ENCODE peak calls at places on chromosomes 16 and 17, in four cellular contexts. M is HFF-Myc, O is brain microvascular endothelial cell, Y is fibroblast of mammary gland. X is an unnamed sample.

GRCh38 chr17:41738077-41738800 is 3.8 kb upstream of the HAP1 start:
- DNase-seq in M (peak), O (peak), Y (peak), X (peak)

GRCh38 chr17:76585048-76585648 is 512 bp downstream of the ST6GALNAC2 start:
- DNase-seq in M (no peak), O (no peak), Y (no peak), X (no peak)

GRCh38 chr16:68083861-68084503 is 1.2 kb upstream of the NFATC3 start:
- DNase-seq in M (no peak), O (no peak), Y (peak), X (no peak)

GRCh38 chr17:13749566-13750235 is 148.0 kb upstream of the HS3ST3A1 start:
- DNase-seq in M (no peak), O (no peak), Y (no peak), X (no peak)

GRCh38 chr17:45073414-45074070 is 12.4 kb downstream of the NMT1 start:
- DNase-seq in M (no peak), O (no peak), Y (peak), X (peak)

GRCh38 chr16:55571-56136 is 2.0 kb downstream of the SNRNP25 start:
- DNase-seq in M (no peak), O (no peak), Y (no peak), X (no peak)

GRCh38 chr16:85204242-85205010 is 92.2 kb upstream of the CIBAR2 start:
- DNase-seq in M (no peak), O (peak), Y (peak), X (peak)

GRCh38 chr17:76472258-76472645 is 4.8 kb downstream of the AANAT start:
- DNase-seq in M (no peak), O (no peak), Y (no peak), X (no peak)

GRCh38 chr17:65057520-65058075 is 1.1 kb upstream of the GNA13 start:
- DNase-seq in M (no peak), O (no peak), Y (no peak), X (no peak)

GRCh38 chr16:11256657-11257130 is 690 bp upstream of the SOCS1 start:
- DNase-seq in M (no peak), O (no peak), Y (peak), X (no peak)

GRCh38 chr17:17186051-17186450 is 20.1 kb downstream of the PLD6 start:
- DNase-seq in M (no peak), O (no peak), Y (no peak), X (no peak)

GRCh38 chr17:72119963-72120877 is 600 bp upstream of the SOX9 start:
- DNase-seq in M (no peak), O (peak), Y (peak), X (no peak)

GRCh38 chr16:528111-529011 is 849 bp downstream of the CAPN15 start:
- DNase-seq in M (no peak), O (no peak), Y (peak), X (no peak)

GRCh38 chr17:16135461-16135860 is 79.9 kb downstream of the NCOR1 start:
- DNase-seq in M (no peak), O (no peak), Y (no peak), X (no peak)

GRCh38 chr17:81968396-81968745 is 7.4 kb upstream of the NOTUM start:
- DNase-seq in M (no peak), O (no peak), Y (no peak), X (no peak)
- H3K4me3 ChIP-seq in M (no peak), O (no peak), Y (no peak), X (no peak)

GRCh38 chr17:60766778-60767190 is 89.1 kb downstream of the BCAS3 start:
- DNase-seq in M (no peak), O (no peak), Y (no peak), X (no peak)
- H3K4me3 ChIP-seq in M (no peak), O (no peak), Y (no peak), X (no peak)

DNA sequence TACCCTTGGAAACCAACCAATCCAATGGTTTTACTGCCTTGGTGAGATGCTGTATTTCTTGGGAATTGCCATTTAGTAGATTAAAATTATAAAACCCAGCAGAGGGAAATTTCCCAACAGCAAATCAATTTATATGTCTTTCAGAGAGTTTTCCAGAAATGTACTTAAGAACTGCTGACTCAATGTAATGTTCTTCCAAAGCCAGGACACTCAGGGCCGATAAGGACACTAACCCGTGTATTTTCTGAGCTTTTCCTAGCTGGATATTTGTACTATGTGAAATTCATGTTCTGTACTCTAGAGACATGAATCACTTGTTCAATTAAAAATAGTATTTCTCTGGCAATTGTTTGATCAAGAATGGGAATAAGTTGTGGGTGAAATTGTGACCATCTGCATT is 121.4 kb downstream of the KCNJ2 start:
- DNase-seq in M (no peak), O (no peak), Y (peak), X (peak)
- H3K4me3 ChIP-seq in M (no peak), O (no peak), Y (no peak), X (no peak)

GRCh38 chr16:27239026-27239425 is 29.5 kb downstream of the NSMCE1 start:
- DNase-seq in M (no peak), O (no peak), Y (no peak), X (no peak)

GRCh38 chr16:27237229-27238015 is 31.1 kb downstream of the NSMCE1 start:
- DNase-seq in M (no peak), O (peak), Y (no peak), X (no peak)

GRCh38 chr16:27236635-27237228 is 31.8 kb downstream of the NSMCE1 start:
- DNase-seq in M (no peak), O (no peak), Y (no peak), X (no peak)

GRCh38 chr16:27238591-27238990 is 30.0 kb downstream of the NSMCE1 start:
- DNase-seq in M (no peak), O (no peak), Y (no peak), X (no peak)

GRCh38 chr16:27238016-27238587 is 30.5 kb downstream of the NSMCE1 start:
- DNase-seq in M (no peak), O (no peak), Y (no peak), X (no peak)
- H3K4me3 ChIP-seq in M (no peak), O (no peak), Y (no peak), X (no peak)

DNA sequence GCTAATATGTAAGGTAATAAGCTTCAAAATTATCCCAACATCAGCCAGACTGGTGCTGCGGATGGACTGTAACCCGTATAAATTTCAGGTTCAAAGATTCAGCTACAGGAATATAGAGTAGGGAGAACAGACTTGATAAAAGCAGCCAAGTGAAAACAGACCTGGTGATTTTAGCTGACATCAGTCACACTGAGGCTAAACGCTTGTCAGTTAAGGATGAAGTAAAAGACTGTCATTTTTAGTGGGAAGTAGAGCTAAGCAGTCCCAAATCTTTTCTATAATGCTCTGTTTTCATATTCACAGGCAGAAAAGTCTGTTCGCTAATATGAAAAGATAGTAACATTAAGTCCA is 35.4 kb downstream of the CMTM4 start:
- DNase-seq in M (no peak), O (no peak), Y (no peak), X (no peak)
- H3K4me3 ChIP-seq in M (no peak), O (no peak), Y (no peak), X (no peak)

GRCh38 chr16:20905576-20905975 is 5.0 kb downstream of the LYRM1 start:
- DNase-seq in M (no peak), O (no peak), Y (peak), X (no peak)
- H3K4me3 ChIP-seq in M (no peak), O (no peak), Y (no peak), X (no peak)

GRCh38 chr16:31451681-31452351 is 7.5 kb upstream of the ARMC5 start:
- DNase-seq in M (no peak), O (peak), Y (peak), X (no peak)

GRCh38 chr16:31455601-31456314 is 3.5 kb upstream of the ARMC5 start:
- DNase-seq in M (no peak), O (no peak), Y (peak), X (no peak)

GRCh38 chr16:31451201-31451600 is 8.1 kb upstream of the ARMC5 start:
- DNase-seq in M (no peak), O (no peak), Y (no peak), X (no peak)

GRCh38 chr16:31452631-31453106 is 6.6 kb upstream of the ARMC5 start:
- DNase-seq in M (peak), O (peak), Y (peak), X (peak)

GRCh38 chr16:31453255-31454204 is 5.8 kb upstream of the ARMC5 start:
- DNase-seq in M (no peak), O (peak), Y (peak), X (no peak)
- H3K4me3 ChIP-seq in M (no peak), O (no peak), Y (no peak), X (no peak)

GRCh38 chr16:3174618-3175148 is 13.3 kb upstream of the OR1F1 start:
- DNase-seq in M (no peak), O (no peak), Y (no peak), X (no peak)
- H3K4me3 ChIP-seq in M (no peak), O (peak), Y (peak), X (no peak)

GRCh38 chr16:31441956-31442355 is 633 bp downstream of the ZNF843 start:
- DNase-seq in M (no peak), O (no peak), Y (no peak), X (no peak)
- H3K4me3 ChIP-seq in M (peak), O (peak), Y (peak), X (peak)

X was measured in skeletal muscle cell.